ENCODE peak calls at places on chromosomes 5 and 9, in seven cellular contexts. M is A549, X is upper lobe of left lung, D is stomach, C is HepG2, U is suprapubic skin, I is ovary. E is an unnamed sample.

GRCh38 chr9:137307255-137308101 is 5.4 kb upstream of the NRARP start:
- DNase-seq in M (no peak), X (peak), D (no peak), C (no peak), U (peak), I (peak), E (no peak)

GRCh38 chr5:34716986-34717385 is 60.9 kb downstream of the RAI14 start:
- DNase-seq in M (no peak), X (no peak), D (no peak), C (no peak), U (no peak), I (no peak), E (no peak)

GRCh38 chr9:21317956-21318923 is 13.1 kb upstream of the IFNA5 start:
- DNase-seq in M (peak), X (no peak), D (peak), C (peak), U (no peak), I (peak), E (no peak)

GRCh38 chr9:3526903-3527652 is 1.3 kb upstream of the RFX3 start:
- DNase-seq in M (peak), X (no peak), D (no peak), C (peak), U (no peak), I (peak), E (no peak)

GRCh38 chr9:117245225-117245624 is 169.6 kb downstream of the ASTN2 start:
- DNase-seq in M (no peak), X (no peak), D (no peak), C (no peak), U (no peak), I (no peak), E (no peak)

GRCh38 chr5:173812811-173813550 is 75.2 kb upstream of the CPEB4 start:
- DNase-seq in M (no peak), X (no peak), D (no peak), C (no peak), U (no peak), I (no peak), E (no peak)

GRCh38 chr5:33257807-33258491 is 182.8 kb upstream of the TARS1 start:
- DNase-seq in M (peak), X (no peak), D (no peak), C (no peak), U (no peak), I (no peak), E (no peak)

GRCh38 chr5:142014911-142015584 is 2.2 kb upstream of the GNPDA1 start:
- DNase-seq in M (peak), X (no peak), D (no peak), C (peak), U (no peak), I (no peak), E (no peak)

GRCh38 chr9:93902780-93903655 is 52.1 kb downstream of the BARX1 start:
- DNase-seq in M (no peak), X (peak), D (no peak), C (no peak), U (peak), I (no peak), E (no peak)

GRCh38 chr9:114370251-114370984 is 17.4 kb downstream of the AKNA start:
- DNase-seq in M (no peak), X (no peak), D (no peak), C (no peak), U (no peak), I (no peak), E (no peak)

GRCh38 chr9:79742145-79742820 is 170.5 kb downstream of the TLE4 start:
- DNase-seq in M (no peak), X (no peak), D (no peak), C (no peak), U (no peak), I (no peak), E (no peak)

GRCh38 chr5:83720805-83721431 is at the start of gene HAPLN1:
- DNase-seq in M (no peak), X (no peak), D (no peak), C (no peak), U (no peak), I (no peak), E (no peak)

GRCh38 chr9:131394464-131395026 is 659 bp downstream of the PRRC2B start:
- DNase-seq in M (no peak), X (peak), D (peak), C (no peak), U (no peak), I (peak), E (no peak)

GRCh38 chr9:110048473-110048975 is 159.4 kb downstream of the C9orf152 start:
- DNase-seq in M (peak), X (peak), D (peak), C (no peak), U (peak), I (peak), E (peak)

GRCh38 chr5:153168226-153168625 is 322.2 kb upstream of the GRIA1 start:
- DNase-seq in M (no peak), X (no peak), D (no peak), C (no peak), U (no peak), I (no peak), E (no peak)

GRCh38 chr9:24793711-24794110 is 248.0 kb upstream of the IZUMO3 start:
- DNase-seq in M (no peak), X (no peak), D (no peak), C (no peak), U (no peak), I (no peak), E (no peak)

GRCh38 chr9:95907794-95908193 is 32.3 kb downstream of the ERCC6L2 start:
- DNase-seq in M (no peak), X (no peak), D (no peak), C (no peak), U (no peak), I (no peak), E (no peak)

GRCh38 chr5:39657943-39658342 is 233.2 kb upstream of the DAB2 start:
- DNase-seq in M (no peak), X (no peak), D (no peak), C (no peak), U (no peak), I (no peak), E (no peak)

GRCh38 chr5:82031220-82032119 is 59.6 kb downstream of the ATG10 start:
- DNase-seq in M (no peak), X (no peak), D (no peak), C (no peak), U (no peak), I (no peak), E (no peak)

GRCh38 chr5:4258170-4258569 is 662.5 kb downstream of the IRX1 start:
- DNase-seq in M (no peak), X (no peak), D (no peak), C (no peak), U (no peak), I (no peak), E (no peak)

GRCh38 chr9:98907055-98907454 is 36.7 kb upstream of the COL15A1 start:
- DNase-seq in M (no peak), X (no peak), D (no peak), C (no peak), U (no peak), I (no peak), E (no peak)

GRCh38 chr9:110173322-110173642 is 34.7 kb downstream of the C9orf152 start:
- DNase-seq in M (no peak), X (no peak), D (no peak), C (no peak), U (no peak), I (no peak), E (no peak)

GRCh38 chr5:141935538-141935937 is 11.9 kb downstream of the DELE1 start:
- DNase-seq in M (no peak), X (no peak), D (no peak), C (no peak), U (no peak), I (no peak), E (no peak)

GRCh38 chr9:108550111-108550510 is 305.7 kb downstream of the ACTL7B start:
- DNase-seq in M (no peak), X (no peak), D (no peak), C (no peak), U (no peak), I (no peak), E (no peak)

GRCh38 chr5:31993182-31993961 is 180.7 kb downstream of the GOLPH3 start:
- DNase-seq in M (no peak), X (no peak), D (no peak), C (no peak), U (no peak), I (no peak), E (no peak)

GRCh38 chr5:172163346-172163745 is 24.7 kb downstream of the STK10 start:
- DNase-seq in M (no peak), X (no peak), D (no peak), C (no peak), U (no peak), I (no peak), E (no peak)

GRCh38 chr9:6356441-6356840 is 28.3 kb downstream of the TPD52L3 start:
- DNase-seq in M (no peak), X (no peak), D (no peak), C (no peak), U (no peak), I (no peak), E (no peak)

GRCh38 chr5:38212307-38212706 is 46.1 kb upstream of the EGFLAM start:
- DNase-seq in M (no peak), X (no peak), D (no peak), C (no peak), U (no peak), I (no peak), E (no peak)

GRCh38 chr9:91676042-91676441 is 252.4 kb upstream of the NFIL3 start:
- DNase-seq in M (peak), X (no peak), D (no peak), C (peak), U (no peak), I (no peak), E (no peak)

GRCh38 chr5:143473481-143473880 is 70.0 kb upstream of the NR3C1 start:
- DNase-seq in M (no peak), X (no peak), D (no peak), C (no peak), U (no peak), I (no peak), E (no peak)

GRCh38 chr5:89213584-89213983 is 330.6 kb upstream of the MEF2C start:
- DNase-seq in M (no peak), X (no peak), D (no peak), C (no peak), U (no peak), I (peak), E (peak)

GRCh38 chr5:127878174-127878750 is 175.1 kb downstream of the CCDC192 start:
- DNase-seq in M (peak), X (no peak), D (peak), C (peak), U (no peak), I (no peak), E (no peak)

GRCh38 chr5:128436825-128437224 is 101.2 kb downstream of the FBN2 start:
- DNase-seq in M (peak), X (no peak), D (no peak), C (peak), U (no peak), I (no peak), E (no peak)

GRCh38 chr5:128687930-128688329 is 149.9 kb upstream of the FBN2 start:
- DNase-seq in M (no peak), X (no peak), D (no peak), C (no peak), U (no peak), I (no peak), E (no peak)

GRCh38 chr9:120532475-120532874 is 47.5 kb downstream of the CDK5RAP2 start:
- DNase-seq in M (peak), X (no peak), D (peak), C (no peak), U (peak), I (no peak), E (peak)

GRCh38 chr5:143402464-143403356 is 776 bp downstream of the NR3C1 start:
- DNase-seq in M (peak), X (peak), D (peak), C (peak), U (peak), I (peak), E (peak)

DNA sequence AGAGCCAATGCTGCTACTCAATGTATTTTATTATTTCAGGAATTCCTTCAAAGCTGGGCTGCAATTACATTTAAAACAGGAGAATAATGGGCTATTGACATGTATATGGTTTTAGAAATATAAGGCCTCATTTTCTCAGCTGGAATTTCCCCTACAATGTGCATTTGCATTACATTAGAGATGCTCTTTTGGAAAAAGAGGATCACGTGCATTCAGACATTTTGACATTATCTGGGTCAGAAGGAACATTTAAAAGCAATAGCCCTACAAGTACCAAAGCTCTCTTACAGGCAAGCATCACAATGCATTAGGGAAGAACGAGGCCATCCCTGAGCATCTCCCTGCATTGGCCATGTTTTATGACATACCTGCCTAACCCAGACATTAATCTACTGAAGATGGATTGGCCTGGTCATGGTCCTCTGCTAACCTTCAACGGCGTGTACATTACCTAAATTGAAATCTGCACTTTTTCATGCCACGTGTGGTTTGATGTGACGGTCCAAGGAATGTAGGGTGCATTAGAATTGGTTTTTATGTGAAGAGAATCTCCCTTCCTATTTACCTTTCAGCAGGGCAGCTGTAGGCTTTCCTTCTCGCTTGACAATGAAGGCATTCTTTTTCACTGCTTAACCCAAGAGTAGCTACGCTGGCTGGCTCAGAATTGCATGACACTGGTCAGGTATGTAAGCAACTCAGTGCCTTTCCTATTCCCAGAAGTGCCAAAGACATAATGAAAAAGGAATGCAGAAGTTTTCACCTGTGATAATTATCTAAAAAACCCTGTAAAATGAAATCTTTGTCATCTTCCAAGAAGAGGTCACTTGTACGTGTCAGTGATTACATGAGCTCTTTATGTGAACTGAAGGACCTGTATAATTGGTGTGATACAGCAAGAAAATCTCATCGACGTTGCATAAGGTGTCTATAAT is 212.3 kb upstream of the MPDZ start:
- DNase-seq in M (no peak), X (no peak), D (no peak), C (no peak), U (no peak), I (no peak), E (no peak)
- TF ChIP-seq EP300 in M (no peak), X (no peak), D (no peak), C (no peak), U (no peak), I (no peak), E (no peak)

DNA sequence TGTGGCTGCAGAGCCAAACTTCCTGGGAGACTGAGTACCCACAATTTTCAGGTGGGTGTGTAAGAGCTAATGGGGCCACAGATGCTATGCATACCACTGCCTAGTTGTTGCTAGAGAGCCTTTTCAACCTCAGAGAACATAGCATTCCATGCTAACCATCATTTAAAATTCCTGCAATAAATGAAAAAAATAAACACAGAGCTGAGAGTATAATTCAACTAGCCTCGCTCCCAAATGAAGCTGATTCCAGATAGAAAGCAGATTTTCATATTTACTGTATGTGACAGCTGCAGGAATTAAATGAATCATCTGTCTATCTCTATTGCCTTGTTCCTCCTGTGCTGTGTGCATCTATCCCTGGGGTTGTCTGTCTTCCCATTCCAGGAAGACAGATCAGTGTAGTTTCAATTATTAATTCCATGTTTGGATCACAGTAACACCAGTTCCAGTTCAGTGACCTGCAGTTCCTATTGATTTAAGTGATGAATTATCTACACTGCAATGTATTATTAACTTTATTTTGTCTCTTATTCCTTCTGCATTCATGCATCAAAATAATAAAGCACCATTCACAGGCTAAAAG is 324.5 kb downstream of the SLIT3 start:
- DNase-seq in M (no peak), X (no peak), D (no peak), C (no peak), U (no peak), I (no peak), E (no peak)
- TF ChIP-seq EP300 in M (no peak), X (no peak), D (no peak), C (no peak), U (no peak), I (no peak), E (no peak)

GRCh38 chr9:81686614-81687520 is 2.5 kb downstream of the TLE1 start:
- DNase-seq in M (peak), X (peak), D (peak), C (peak), U (peak), I (peak), E (peak)

GRCh38 chr9:81690251-81690851 is 1.0 kb upstream of the TLE1 start:
- DNase-seq in M (peak), X (no peak), D (peak), C (no peak), U (peak), I (peak), E (no peak)

GRCh38 chr9:81685763-81686613 is 3.4 kb downstream of the TLE1 start:
- DNase-seq in M (peak), X (no peak), D (no peak), C (peak), U (no peak), I (no peak), E (no peak)

GRCh38 chr9:81687521-81688261 is 1.7 kb downstream of the TLE1 start:
- DNase-seq in M (peak), X (peak), D (peak), C (peak), U (peak), I (peak), E (peak)

GRCh38 chr9:81689343-81690175 is at the start of gene TLE1:
- DNase-seq in M (peak), X (peak), D (peak), C (peak), U (peak), I (peak), E (peak)
- TF ChIP-seq EP300 in M (peak), X (no peak), D (no peak), C (no peak), U (no peak), I (peak), E (peak)

GRCh38 chr5:158911693-158912363 is 187.9 kb downstream of the EBF1 start:
- DNase-seq in M (no peak), X (no peak), D (no peak), C (no peak), U (no peak), I (no peak), E (no peak)
- TF ChIP-seq EP300 in M (no peak), X (no peak), D (no peak), C (no peak), U (no peak), I (no peak), E (no peak)

E was measured in tibial nerve.